ENCODE peak calls at places on chromosomes 16 and 17, in eight cellular contexts. One of them, this sample, is unnamed.
A peak's percentile ranks its signal among the peaks of the same experiment; 100 is the strongest.

GRCh38 chr17:17751996-17752821 is 71.0 kb downstream of the RAI1 start:
- DNase-seq in astrocyte: peak; percentile 85
- DNase-seq in heart right ventricle: peak; percentile 95
- DNase-seq in small intestine: peak; percentile 94
- DNase-seq in HCT116: peak; percentile 86
- DNase-seq in right cardiac atrium: peak; percentile 96
- DNase-seq in right lobe of liver: peak; percentile 98
- DNase-seq in cardiac muscle cell: peak; percentile 97
- DNase-seq in this sample: peak; percentile 98

GRCh38 chr17:64343833-64344637 is 46.6 kb downstream of the PECAM1 start:
- DNase-seq in astrocyte: peak; percentile 93
- DNase-seq in heart right ventricle: peak; percentile 92
- DNase-seq in small intestine: no peak
- DNase-seq in HCT116: no peak
- DNase-seq in right cardiac atrium: peak; percentile 85
- DNase-seq in right lobe of liver: peak; percentile 85
- DNase-seq in cardiac muscle cell: peak; percentile 95
- DNase-seq in this sample: peak; percentile 55

GRCh38 chr16:73599870-73600269 is 551.9 kb upstream of the ZFHX3 start:
- DNase-seq in astrocyte: no peak
- DNase-seq in heart right ventricle: no peak
- DNase-seq in small intestine: no peak
- DNase-seq in HCT116: no peak
- DNase-seq in right cardiac atrium: no peak
- DNase-seq in right lobe of liver: no peak
- DNase-seq in cardiac muscle cell: no peak
- DNase-seq in this sample: no peak

GRCh38 chr16:81645303-81645702 is 133.8 kb upstream of the PLCG2 start:
- DNase-seq in astrocyte: peak; percentile 97
- DNase-seq in heart right ventricle: peak; percentile 61
- DNase-seq in small intestine: no peak
- DNase-seq in HCT116: no peak
- DNase-seq in right cardiac atrium: peak; percentile 72
- DNase-seq in right lobe of liver: no peak
- DNase-seq in cardiac muscle cell: peak; percentile 83
- DNase-seq in this sample: peak; percentile 54

GRCh38 chr17:40937384-40937819 is at the start of gene KRT23:
- DNase-seq in astrocyte: peak; percentile 75
- DNase-seq in heart right ventricle: no peak
- DNase-seq in small intestine: no peak
- DNase-seq in HCT116: no peak
- DNase-seq in right cardiac atrium: no peak
- DNase-seq in right lobe of liver: no peak
- DNase-seq in cardiac muscle cell: no peak
- DNase-seq in this sample: no peak

GRCh38 chr17:51189628-51190027 is 23.4 kb downstream of the NME2 start:
- DNase-seq in astrocyte: no peak
- DNase-seq in heart right ventricle: no peak
- DNase-seq in small intestine: peak; percentile 11
- DNase-seq in HCT116: no peak
- DNase-seq in right cardiac atrium: no peak
- DNase-seq in right lobe of liver: no peak
- DNase-seq in cardiac muscle cell: no peak
- DNase-seq in this sample: no peak

GRCh38 chr17:62933986-62934385 is 32.0 kb upstream of the TANC2 start:
- DNase-seq in astrocyte: peak; percentile 6
- DNase-seq in heart right ventricle: no peak
- DNase-seq in small intestine: no peak
- DNase-seq in HCT116: no peak
- DNase-seq in right cardiac atrium: no peak
- DNase-seq in right lobe of liver: no peak
- DNase-seq in cardiac muscle cell: peak; percentile 71
- DNase-seq in this sample: no peak

GRCh38 chr16:89633064-89633631 is 19.7 kb downstream of the DPEP1 start:
- DNase-seq in astrocyte: peak; percentile 62
- DNase-seq in heart right ventricle: no peak
- DNase-seq in small intestine: peak; percentile 81
- DNase-seq in HCT116: peak; percentile 21
- DNase-seq in right cardiac atrium: no peak
- DNase-seq in right lobe of liver: no peak
- DNase-seq in cardiac muscle cell: no peak
- DNase-seq in this sample: peak; percentile 40

GRCh38 chr16:28606291-28607115 is 3.3 kb downstream of the SULT1A1 start:
- DNase-seq in astrocyte: no peak
- DNase-seq in heart right ventricle: peak; percentile 2
- DNase-seq in small intestine: no peak
- DNase-seq in HCT116: no peak
- DNase-seq in right cardiac atrium: no peak
- DNase-seq in right lobe of liver: no peak
- DNase-seq in cardiac muscle cell: no peak
- DNase-seq in this sample: no peak

GRCh38 chr16:55503726-55504553 is 4.9 kb upstream of the LPCAT2 start:
- DNase-seq in astrocyte: no peak
- DNase-seq in heart right ventricle: no peak
- DNase-seq in small intestine: no peak
- DNase-seq in HCT116: no peak
- DNase-seq in right cardiac atrium: no peak
- DNase-seq in right lobe of liver: no peak
- DNase-seq in cardiac muscle cell: no peak
- DNase-seq in this sample: no peak

GRCh38 chr16:23466162-23466885 is 13.3 kb upstream of the COG7 start:
- DNase-seq in astrocyte: peak; percentile 77
- DNase-seq in heart right ventricle: no peak
- DNase-seq in small intestine: no peak
- DNase-seq in HCT116: no peak
- DNase-seq in right cardiac atrium: no peak
- DNase-seq in right lobe of liver: no peak
- DNase-seq in cardiac muscle cell: peak; percentile 12
- DNase-seq in this sample: no peak

GRCh38 chr16:31874354-31875111 is 926 bp downstream of the ZNF267 start:
- DNase-seq in astrocyte: peak; percentile 47
- DNase-seq in heart right ventricle: no peak
- DNase-seq in small intestine: peak; percentile 71
- DNase-seq in HCT116: no peak
- DNase-seq in right cardiac atrium: no peak
- DNase-seq in right lobe of liver: no peak
- DNase-seq in cardiac muscle cell: peak; percentile 51
- DNase-seq in this sample: no peak

GRCh38 chr17:46817151-46817900 is 1.2 kb downstream of the WNT3 start:
- DNase-seq in astrocyte: no peak
- DNase-seq in heart right ventricle: no peak
- DNase-seq in small intestine: no peak
- DNase-seq in HCT116: no peak
- DNase-seq in right cardiac atrium: no peak
- DNase-seq in right lobe of liver: no peak
- DNase-seq in cardiac muscle cell: no peak
- DNase-seq in this sample: no peak

GRCh38 chr17:61812747-61813146 is 50.6 kb downstream of the BRIP1 start:
- DNase-seq in astrocyte: no peak
- DNase-seq in heart right ventricle: no peak
- DNase-seq in small intestine: no peak
- DNase-seq in HCT116: no peak
- DNase-seq in right cardiac atrium: no peak
- DNase-seq in right lobe of liver: no peak
- DNase-seq in cardiac muscle cell: no peak
- DNase-seq in this sample: no peak

GRCh38 chr17:19343256-19343630 is 19.3 kb downstream of the B9D1 start:
- DNase-seq in astrocyte: no peak
- DNase-seq in heart right ventricle: no peak
- DNase-seq in small intestine: no peak
- DNase-seq in HCT116: no peak
- DNase-seq in right cardiac atrium: no peak
- DNase-seq in right lobe of liver: no peak
- DNase-seq in cardiac muscle cell: no peak
- DNase-seq in this sample: no peak

GRCh38 chr17:59842901-59843652 is 49.7 kb downstream of the TUBD1 start:
- DNase-seq in astrocyte: peak; percentile 97
- DNase-seq in heart right ventricle: no peak
- DNase-seq in small intestine: peak; percentile 81
- DNase-seq in HCT116: peak; percentile 96
- DNase-seq in right cardiac atrium: peak; percentile 36
- DNase-seq in right lobe of liver: peak; percentile 84
- DNase-seq in cardiac muscle cell: peak; percentile 97
- DNase-seq in this sample: peak; percentile 76

GRCh38 chr17:39835038-39835786 is 28.9 kb downstream of the IKZF3 start:
- DNase-seq in astrocyte: no peak
- DNase-seq in heart right ventricle: no peak
- DNase-seq in small intestine: no peak
- DNase-seq in HCT116: no peak
- DNase-seq in right cardiac atrium: no peak
- DNase-seq in right lobe of liver: no peak
- DNase-seq in cardiac muscle cell: no peak
- DNase-seq in this sample: no peak

GRCh38 chr17:5283531-5284315 is 1.6 kb downstream of the RABEP1 start:
- DNase-seq in astrocyte: peak; percentile 73
- DNase-seq in heart right ventricle: no peak
- DNase-seq in small intestine: peak; percentile 12
- DNase-seq in HCT116: no peak
- DNase-seq in right cardiac atrium: no peak
- DNase-seq in right lobe of liver: no peak
- DNase-seq in cardiac muscle cell: peak; percentile 9
- DNase-seq in this sample: no peak

GRCh38 chr17:48488548-48489106 is 42.2 kb downstream of the HOXB1 start:
- DNase-seq in astrocyte: no peak
- DNase-seq in heart right ventricle: no peak
- DNase-seq in small intestine: no peak
- DNase-seq in HCT116: no peak
- DNase-seq in right cardiac atrium: no peak
- DNase-seq in right lobe of liver: no peak
- DNase-seq in cardiac muscle cell: no peak
- DNase-seq in this sample: no peak

GRCh38 chr17:76793775-76794174 is 55.9 kb downstream of the MFSD11 start:
- DNase-seq in astrocyte: peak; percentile 6
- DNase-seq in heart right ventricle: no peak
- DNase-seq in small intestine: peak; percentile 8
- DNase-seq in HCT116: peak; percentile 53
- DNase-seq in right cardiac atrium: no peak
- DNase-seq in right lobe of liver: no peak
- DNase-seq in cardiac muscle cell: peak; percentile 34
- DNase-seq in this sample: no peak

GRCh38 chr16:50069060-50069459 is 3.3 kb downstream of the HEATR3 start:
- DNase-seq in astrocyte: no peak
- DNase-seq in heart right ventricle: no peak
- DNase-seq in small intestine: no peak
- DNase-seq in HCT116: no peak
- DNase-seq in right cardiac atrium: no peak
- DNase-seq in right lobe of liver: no peak
- DNase-seq in cardiac muscle cell: no peak
- DNase-seq in this sample: no peak

GRCh38 chr17:75731086-75731715 is 9.9 kb downstream of the ITGB4 start:
- DNase-seq in astrocyte: no peak
- DNase-seq in heart right ventricle: no peak
- DNase-seq in small intestine: no peak
- DNase-seq in HCT116: no peak
- DNase-seq in right cardiac atrium: no peak
- DNase-seq in right lobe of liver: no peak
- DNase-seq in cardiac muscle cell: no peak
- DNase-seq in this sample: no peak

GRCh38 chr17:57888311-57889216 is 38.7 kb upstream of the MRPS23 start:
- DNase-seq in astrocyte: no peak
- DNase-seq in heart right ventricle: no peak
- DNase-seq in small intestine: no peak
- DNase-seq in HCT116: no peak
- DNase-seq in right cardiac atrium: no peak
- DNase-seq in right lobe of liver: no peak
- DNase-seq in cardiac muscle cell: no peak
- DNase-seq in this sample: no peak

GRCh38 chr17:1931759-1932579 is 93.2 kb downstream of the RTN4RL1 start:
- DNase-seq in astrocyte: peak; percentile 29
- DNase-seq in heart right ventricle: peak; percentile 25
- DNase-seq in small intestine: peak; percentile 15
- DNase-seq in HCT116: no peak
- DNase-seq in right cardiac atrium: peak; percentile 40
- DNase-seq in right lobe of liver: no peak
- DNase-seq in cardiac muscle cell: peak; percentile 6
- DNase-seq in this sample: peak; percentile 25

GRCh38 chr17:79666111-79666510 is 55.3 kb upstream of the RBFOX3 start:
- DNase-seq in astrocyte: no peak
- DNase-seq in heart right ventricle: no peak
- DNase-seq in small intestine: no peak
- DNase-seq in HCT116: no peak
- DNase-seq in right cardiac atrium: no peak
- DNase-seq in right lobe of liver: no peak
- DNase-seq in cardiac muscle cell: no peak
- DNase-seq in this sample: no peak
- H3K27me3 ChIP-seq in astrocyte: no peaks in the 10 kb centered on the region
- H3K27me3 ChIP-seq in heart right ventricle: peaks cover 40% of the 10 kb centered on the region
- H3K27me3 ChIP-seq in small intestine: no peaks in the 10 kb centered on the region
- H3K27me3 ChIP-seq in HCT116: no peaks in the 10 kb centered on the region
- H3K27me3 ChIP-seq in right cardiac atrium: no peaks in the 10 kb centered on the region
- H3K27me3 ChIP-seq in right lobe of liver: no peaks in the 10 kb centered on the region
- H3K27me3 ChIP-seq in cardiac muscle cell: peaks cover 6% of the 10 kb centered on the region
- H3K27me3 ChIP-seq in this sample: no peaks in the 10 kb centered on the region

GRCh38 chr17:29557085-29557697 is 9.6 kb downstream of the ABHD15 start:
- DNase-seq in astrocyte: peak; percentile 66
- DNase-seq in heart right ventricle: no peak
- DNase-seq in small intestine: no peak
- DNase-seq in HCT116: no peak
- DNase-seq in right cardiac atrium: no peak
- DNase-seq in right lobe of liver: no peak
- DNase-seq in cardiac muscle cell: peak; percentile 54
- DNase-seq in this sample: no peak
- H3K4me1 ChIP-seq in astrocyte: no peaks in the 10 kb centered on the region
- H3K4me1 ChIP-seq in heart right ventricle: peaks cover 10% of the 10 kb centered on the region
- H3K4me1 ChIP-seq in small intestine: peaks cover 2% of the 10 kb centered on the region
- H3K4me1 ChIP-seq in HCT116: no peaks in the 10 kb centered on the region
- H3K4me1 ChIP-seq in right cardiac atrium: peaks cover 5% of the 10 kb centered on the region
- H3K4me1 ChIP-seq in right lobe of liver: peaks cover 29% of the 10 kb centered on the region
- H3K4me1 ChIP-seq in cardiac muscle cell: no peaks in the 10 kb centered on the region
- H3K4me1 ChIP-seq in this sample: no peaks in the 10 kb centered on the region

GRCh38 chr16:66426112-66427035 is 721 bp upstream of the BEAN1 start:
- DNase-seq in astrocyte: no peak
- DNase-seq in heart right ventricle: no peak
- DNase-seq in small intestine: no peak
- DNase-seq in HCT116: no peak
- DNase-seq in right cardiac atrium: no peak
- DNase-seq in right lobe of liver: no peak
- DNase-seq in cardiac muscle cell: peak; percentile 25
- DNase-seq in this sample: no peak
- H3K27me3 ChIP-seq in astrocyte: peaks cover 55% of the 10 kb centered on the region
- H3K27me3 ChIP-seq in heart right ventricle: peaks cover 59% of the 10 kb centered on the region
- H3K27me3 ChIP-seq in small intestine: peaks cover 24% of the 10 kb centered on the region
- H3K27me3 ChIP-seq in HCT116: peaks cover 24% of the 10 kb centered on the region
- H3K27me3 ChIP-seq in right cardiac atrium: no peaks in the 10 kb centered on the region
- H3K27me3 ChIP-seq in right lobe of liver: no peaks in the 10 kb centered on the region
- H3K27me3 ChIP-seq in cardiac muscle cell: peaks cover 92% of the 10 kb centered on the region
- H3K27me3 ChIP-seq in this sample: peaks cover 79% of the 10 kb centered on the region

DNA sequence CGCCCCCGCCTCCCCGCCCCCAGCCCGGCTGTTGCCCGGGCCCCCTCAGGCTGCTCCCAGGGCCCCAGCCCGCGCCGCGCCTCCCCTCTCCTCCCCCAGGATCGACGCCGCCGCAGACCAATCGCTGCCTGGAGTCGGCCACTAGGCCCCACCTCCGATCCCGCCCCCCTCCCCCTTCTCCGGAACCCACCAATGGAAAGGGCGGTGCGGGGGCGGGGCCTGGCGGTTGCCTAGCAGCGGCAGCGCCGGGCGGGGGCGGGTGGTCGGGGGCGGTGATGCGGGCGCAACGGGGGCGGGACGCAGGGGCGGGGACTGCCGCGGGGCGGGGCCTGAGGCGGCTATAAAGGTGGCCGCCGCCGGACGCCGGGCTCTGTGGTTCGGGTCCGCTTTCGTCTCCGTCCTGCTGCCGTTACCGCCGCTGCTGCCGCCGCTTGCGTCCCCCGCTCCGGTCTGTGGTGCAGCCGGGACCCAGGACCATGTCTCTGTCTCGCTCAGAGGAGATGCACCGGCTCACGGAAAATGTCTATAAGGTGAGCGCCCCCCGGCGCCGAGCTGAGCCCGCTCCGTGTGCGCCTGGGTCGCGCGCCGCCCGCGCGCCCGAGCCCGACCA is at the start of gene BAIAP2:
- DNase-seq in astrocyte: peak; percentile 76
- DNase-seq in heart right ventricle: peak; percentile 98
- DNase-seq in small intestine: peak; percentile 91
- DNase-seq in HCT116: peak; percentile 90
- DNase-seq in right cardiac atrium: peak; percentile 97
- DNase-seq in right lobe of liver: peak; percentile 99
- DNase-seq in cardiac muscle cell: peak; percentile 97
- DNase-seq in this sample: peak; percentile 97
- H3K4me1 ChIP-seq in astrocyte: peaks cover 44% of the 10 kb centered on the region
- H3K4me1 ChIP-seq in heart right ventricle: peaks cover 79% of the 10 kb centered on the region
- H3K4me1 ChIP-seq in small intestine: no peaks in the 10 kb centered on the region
- H3K4me1 ChIP-seq in HCT116: peaks cover 52% of the 10 kb centered on the region
- H3K4me1 ChIP-seq in right cardiac atrium: peaks cover 29% of the 10 kb centered on the region
- H3K4me1 ChIP-seq in right lobe of liver: peaks cover 59% of the 10 kb centered on the region
- H3K4me1 ChIP-seq in cardiac muscle cell: peaks cover 4% of the 10 kb centered on the region
- H3K4me1 ChIP-seq in this sample: peaks cover 67% of the 10 kb centered on the region